ENCODE peak calls at places on chromosomes 5 and 9, in six cellular contexts. O is coronary artery; V is GM23248; E is COR-L47; A is A172; L is stimulated activated CD4-positive, alpha-beta T cell treated with anti-CD3 and anti-CD28 coated beads, Interleukin-4, amount 100 ng/mL, for 1 hour. I is an unnamed sample.

GRCh38 chr9:77954018-77954417 is 77.6 kb downstream of the GNAQ start:
- DNase-seq in O (no peak), V (peak), E (no peak), A (no peak), L (no peak), I (no peak)

GRCh38 chr9:94692601-94693000 is 33.9 kb upstream of the AOPEP start:
- DNase-seq in O (no peak), V (no peak), E (peak), A (no peak), L (no peak), I (no peak)

GRCh38 chr9:94782367-94783120 is 56.0 kb downstream of the AOPEP start:
- DNase-seq in O (no peak), V (peak), E (no peak), A (no peak), L (no peak), I (peak)

GRCh38 chr5:138809391-138809790 is 56.2 kb downstream of the CTNNA1 start:
- DNase-seq in O (no peak), V (peak), E (no peak), A (no peak), L (no peak), I (no peak)

GRCh38 chr5:105230516-105230915 is 1667.9 kb upstream of the NUDT12 start:
- DNase-seq in O (no peak), V (no peak), E (peak), A (no peak), L (no peak), I (no peak)

GRCh38 chr5:113163328-113163727 is 186.7 kb downstream of the DCP2 start:
- DNase-seq in O (no peak), V (peak), E (no peak), A (peak), L (no peak), I (no peak)

GRCh38 chr9:79691496-79691895 is 119.7 kb downstream of the TLE4 start:
- DNase-seq in O (no peak), V (no peak), E (no peak), A (no peak), L (no peak), I (no peak)

GRCh38 chr5:40171971-40172370 is 507.7 kb upstream of the PTGER4 start:
- DNase-seq in O (no peak), V (peak), E (no peak), A (peak), L (no peak), I (no peak)

GRCh38 chr5:38378579-38378978 is 120.2 kb downstream of the EGFLAM start:
- DNase-seq in O (no peak), V (no peak), E (no peak), A (no peak), L (no peak), I (no peak)

GRCh38 chr5:116856271-116856670 is 281.6 kb upstream of the SEMA6A start:
- DNase-seq in O (no peak), V (no peak), E (no peak), A (no peak), L (no peak), I (no peak)

GRCh38 chr5:93206203-93206602 is 374.8 kb downstream of the NR2F1-AS1 start:
- DNase-seq in O (no peak), V (no peak), E (no peak), A (no peak), L (no peak), I (no peak)

GRCh38 chr5:168159425-168159824 is 132.0 kb upstream of the WWC1 start:
- DNase-seq in O (no peak), V (no peak), E (peak), A (no peak), L (no peak), I (no peak)

GRCh38 chr5:130052752-130053151 is 148.5 kb downstream of the CHSY3 start:
- DNase-seq in O (no peak), V (no peak), E (no peak), A (no peak), L (no peak), I (no peak)

I was measured in adipocyte.